ENCODE peak calls at places on chromosomes 6 and 20, in five cellular contexts. One of them, this sample, is unnamed.

GRCh38 chr6:26249959-26250805 is 114.8 kb upstream of the BTN3A2 start:
- DNase-seq in NCI-H1092 treated with DMSO at 0.1 percent for 48 hours: peak; percentile 89
- DNase-seq in EH: peak; percentile 79
- DNase-seq in Calu3: peak; percentile 81
- DNase-seq in stimulated activated CD4-positive, alpha-beta T cell treated with anti-CD3 and anti-CD28 coated beads, Interleukin-15, amount 100 ng/mL, for 1 hour: peak; percentile 52
- DNase-seq in this sample: no peak

GRCh38 chr6:4466260-4466659 is 309.9 kb upstream of the CDYL start:
- DNase-seq in NCI-H1092 treated with DMSO at 0.1 percent for 48 hours: peak; percentile 9
- DNase-seq in EH: peak; percentile 64
- DNase-seq in Calu3: no peak
- DNase-seq in stimulated activated CD4-positive, alpha-beta T cell treated with anti-CD3 and anti-CD28 coated beads, Interleukin-15, amount 100 ng/mL, for 1 hour: no peak
- DNase-seq in this sample: no peak

GRCh38 chr6:23731609-23732008 is 394.4 kb upstream of the NRSN1 start:
- DNase-seq in NCI-H1092 treated with DMSO at 0.1 percent for 48 hours: no peak
- DNase-seq in EH: no peak
- DNase-seq in Calu3: no peak
- DNase-seq in stimulated activated CD4-positive, alpha-beta T cell treated with anti-CD3 and anti-CD28 coated beads, Interleukin-15, amount 100 ng/mL, for 1 hour: no peak
- DNase-seq in this sample: no peak

GRCh38 chr20:31903630-31904386 is 33.4 kb downstream of the TTLL9 start:
- DNase-seq in NCI-H1092 treated with DMSO at 0.1 percent for 48 hours: no peak
- DNase-seq in EH: no peak
- DNase-seq in Calu3: no peak
- DNase-seq in stimulated activated CD4-positive, alpha-beta T cell treated with anti-CD3 and anti-CD28 coated beads, Interleukin-15, amount 100 ng/mL, for 1 hour: no peak
- DNase-seq in this sample: no peak

GRCh38 chr20:10524643-10525042 is 89.5 kb downstream of the SLX4IP start:
- DNase-seq in NCI-H1092 treated with DMSO at 0.1 percent for 48 hours: peak; percentile 46
- DNase-seq in EH: no peak
- DNase-seq in Calu3: no peak
- DNase-seq in stimulated activated CD4-positive, alpha-beta T cell treated with anti-CD3 and anti-CD28 coated beads, Interleukin-15, amount 100 ng/mL, for 1 hour: no peak
- DNase-seq in this sample: no peak

GRCh38 chr20:63346131-63347080 is 14.7 kb downstream of the CHRNA4 start:
- DNase-seq in NCI-H1092 treated with DMSO at 0.1 percent for 48 hours: no peak
- DNase-seq in EH: no peak
- DNase-seq in Calu3: no peak
- DNase-seq in stimulated activated CD4-positive, alpha-beta T cell treated with anti-CD3 and anti-CD28 coated beads, Interleukin-15, amount 100 ng/mL, for 1 hour: no peak
- DNase-seq in this sample: no peak

GRCh38 chr20:19047040-19047950 is 165.1 kb upstream of the SLC24A3 start:
- DNase-seq in NCI-H1092 treated with DMSO at 0.1 percent for 48 hours: no peak
- DNase-seq in EH: no peak
- DNase-seq in Calu3: peak; percentile 49
- DNase-seq in stimulated activated CD4-positive, alpha-beta T cell treated with anti-CD3 and anti-CD28 coated beads, Interleukin-15, amount 100 ng/mL, for 1 hour: no peak
- DNase-seq in this sample: no peak

GRCh38 chr6:44148306-44148705 is 10.3 kb upstream of the CAPN11 start:
- DNase-seq in NCI-H1092 treated with DMSO at 0.1 percent for 48 hours: no peak
- DNase-seq in EH: no peak
- DNase-seq in Calu3: no peak
- DNase-seq in stimulated activated CD4-positive, alpha-beta T cell treated with anti-CD3 and anti-CD28 coated beads, Interleukin-15, amount 100 ng/mL, for 1 hour: no peak
- DNase-seq in this sample: no peak

GRCh38 chr6:373773-374724 is 17.5 kb upstream of the IRF4 start:
- DNase-seq in NCI-H1092 treated with DMSO at 0.1 percent for 48 hours: no peak
- DNase-seq in EH: peak; percentile 59
- DNase-seq in Calu3: no peak
- DNase-seq in stimulated activated CD4-positive, alpha-beta T cell treated with anti-CD3 and anti-CD28 coated beads, Interleukin-15, amount 100 ng/mL, for 1 hour: no peak
- DNase-seq in this sample: no peak

GRCh38 chr6:150290429-150290828 is 78.4 kb upstream of the IYD start:
- DNase-seq in NCI-H1092 treated with DMSO at 0.1 percent for 48 hours: no peak
- DNase-seq in EH: peak; percentile 52
- DNase-seq in Calu3: no peak
- DNase-seq in stimulated activated CD4-positive, alpha-beta T cell treated with anti-CD3 and anti-CD28 coated beads, Interleukin-15, amount 100 ng/mL, for 1 hour: no peak
- DNase-seq in this sample: no peak

GRCh38 chr6:159858259-159858658 is 32.5 kb upstream of the MAS1 start:
- DNase-seq in NCI-H1092 treated with DMSO at 0.1 percent for 48 hours: no peak
- DNase-seq in EH: no peak
- DNase-seq in Calu3: no peak
- DNase-seq in stimulated activated CD4-positive, alpha-beta T cell treated with anti-CD3 and anti-CD28 coated beads, Interleukin-15, amount 100 ng/mL, for 1 hour: no peak
- DNase-seq in this sample: no peak

GRCh38 chr6:74749211-74750142 is 456.4 kb downstream of the COL12A1 start:
- DNase-seq in NCI-H1092 treated with DMSO at 0.1 percent for 48 hours: no peak
- DNase-seq in EH: peak; percentile 66
- DNase-seq in Calu3: peak; percentile 39
- DNase-seq in stimulated activated CD4-positive, alpha-beta T cell treated with anti-CD3 and anti-CD28 coated beads, Interleukin-15, amount 100 ng/mL, for 1 hour: no peak
- DNase-seq in this sample: no peak

GRCh38 chr20:20210327-20210726 is 157.6 kb upstream of the INSM1 start:
- DNase-seq in NCI-H1092 treated with DMSO at 0.1 percent for 48 hours: no peak
- DNase-seq in EH: peak; percentile 21
- DNase-seq in Calu3: no peak
- DNase-seq in stimulated activated CD4-positive, alpha-beta T cell treated with anti-CD3 and anti-CD28 coated beads, Interleukin-15, amount 100 ng/mL, for 1 hour: no peak
- DNase-seq in this sample: no peak

GRCh38 chr6:14736231-14736953 is 509.5 kb upstream of the JARID2 start:
- DNase-seq in NCI-H1092 treated with DMSO at 0.1 percent for 48 hours: no peak
- DNase-seq in EH: no peak
- DNase-seq in Calu3: no peak
- DNase-seq in stimulated activated CD4-positive, alpha-beta T cell treated with anti-CD3 and anti-CD28 coated beads, Interleukin-15, amount 100 ng/mL, for 1 hour: no peak
- DNase-seq in this sample: no peak

GRCh38 chr6:125839471-125839870 is 48.7 kb downstream of the NCOA7 start:
- DNase-seq in NCI-H1092 treated with DMSO at 0.1 percent for 48 hours: no peak
- DNase-seq in EH: no peak
- DNase-seq in Calu3: no peak
- DNase-seq in stimulated activated CD4-positive, alpha-beta T cell treated with anti-CD3 and anti-CD28 coated beads, Interleukin-15, amount 100 ng/mL, for 1 hour: no peak
- DNase-seq in this sample: no peak

GRCh38 chr20:24502184-24502583 is 32.8 kb downstream of the SYNDIG1 start:
- DNase-seq in NCI-H1092 treated with DMSO at 0.1 percent for 48 hours: no peak
- DNase-seq in EH: peak; percentile 84
- DNase-seq in Calu3: no peak
- DNase-seq in stimulated activated CD4-positive, alpha-beta T cell treated with anti-CD3 and anti-CD28 coated beads, Interleukin-15, amount 100 ng/mL, for 1 hour: no peak
- DNase-seq in this sample: no peak

GRCh38 chr6:128597956-128598355 is 77.6 kb upstream of the PTPRK start:
- DNase-seq in NCI-H1092 treated with DMSO at 0.1 percent for 48 hours: no peak
- DNase-seq in EH: no peak
- DNase-seq in Calu3: no peak
- DNase-seq in stimulated activated CD4-positive, alpha-beta T cell treated with anti-CD3 and anti-CD28 coated beads, Interleukin-15, amount 100 ng/mL, for 1 hour: no peak
- DNase-seq in this sample: no peak

GRCh38 chr20:10306440-10307358 is 88.1 kb downstream of the SNAP25 start:
- DNase-seq in NCI-H1092 treated with DMSO at 0.1 percent for 48 hours: no peak
- DNase-seq in EH: peak; percentile 86
- DNase-seq in Calu3: no peak
- DNase-seq in stimulated activated CD4-positive, alpha-beta T cell treated with anti-CD3 and anti-CD28 coated beads, Interleukin-15, amount 100 ng/mL, for 1 hour: no peak
- DNase-seq in this sample: peak; percentile 42

GRCh38 chr6:14549319-14549770 is 431.8 kb downstream of the CD83 start:
- DNase-seq in NCI-H1092 treated with DMSO at 0.1 percent for 48 hours: peak; percentile 58
- DNase-seq in EH: no peak
- DNase-seq in Calu3: no peak
- DNase-seq in stimulated activated CD4-positive, alpha-beta T cell treated with anti-CD3 and anti-CD28 coated beads, Interleukin-15, amount 100 ng/mL, for 1 hour: no peak
- DNase-seq in this sample: no peak

GRCh38 chr6:13303668-13304017 is 24.7 kb downstream of the TBC1D7 start:
- DNase-seq in NCI-H1092 treated with DMSO at 0.1 percent for 48 hours: no peak
- DNase-seq in EH: peak; percentile 77
- DNase-seq in Calu3: no peak
- DNase-seq in stimulated activated CD4-positive, alpha-beta T cell treated with anti-CD3 and anti-CD28 coated beads, Interleukin-15, amount 100 ng/mL, for 1 hour: no peak
- DNase-seq in this sample: no peak

This sample was measured in SW 1271.